ENCODE peak calls at places on chromosome 1, in eight cellular contexts. I, N, S, Q, G, D, L and Y are unnamed samples.

GRCh38 chr1:201085902-201086735 is 26.1 kb downstream of the CACNA1S start:
- DNase-seq in G (no peak), L (peak), N (no peak), Q (peak), D (peak), S (peak), I (peak), Y (no peak)

GRCh38 chr1:63190171-63190570 is 132.2 kb upstream of the FOXD3 start:
- DNase-seq in I (no peak), D (no peak), L (no peak), N (no peak), Q (no peak), G (no peak), S (no peak), Y (no peak)

GRCh38 chr1:15401391-15402055 is 8.2 kb upstream of the EFHD2 start:
- DNase-seq in Q (no peak), I (no peak), N (no peak), S (no peak), D (no peak), L (no peak), G (no peak), Y (no peak)

GRCh38 chr1:200206761-200207160 is 179.3 kb downstream of the NR5A2 start:
- DNase-seq in G (no peak), S (no peak), Q (no peak), N (no peak), I (no peak), D (no peak), L (no peak), Y (no peak)

GRCh38 chr1:50208296-50208695 is 99.6 kb downstream of the ELAVL4 start:
- DNase-seq in D (no peak), I (no peak), L (no peak), N (no peak), G (no peak), S (no peak), Q (no peak), Y (no peak)

GRCh38 chr1:109134423-109134822 is 20.5 kb downstream of the ELAPOR1 start:
- DNase-seq in N (no peak), Q (no peak), S (peak), I (no peak), G (no peak), L (no peak), D (peak), Y (no peak)

GRCh38 chr1:54259546-54259945 is 59.6 kb downstream of the MRPL37 start:
- DNase-seq in I (no peak), N (no peak), D (no peak), Q (peak), S (no peak), L (no peak), G (no peak), Y (no peak)

GRCh38 chr1:209697082-209697481 is 7.6 kb upstream of the HSD11B1 start:
- DNase-seq in L (no peak), S (no peak), D (no peak), I (no peak), G (no peak), N (no peak), Q (no peak), Y (no peak)

GRCh38 chr1:155983191-155984023 is 5.1 kb upstream of the ARHGEF2 start:
- DNase-seq in N (no peak), L (no peak), G (no peak), S (no peak), I (peak), Q (peak), D (no peak), Y (peak)

GRCh38 chr1:230167419-230167852 is 100.4 kb downstream of the GALNT2 start:
- DNase-seq in I (peak), S (peak), Q (peak), D (peak), G (no peak), N (peak), L (no peak), Y (no peak)

GRCh38 chr1:84757301-84757700 is 67.0 kb upstream of the SSX2IP start:
- DNase-seq in G (no peak), N (no peak), Q (no peak), D (no peak), L (no peak), I (peak), S (no peak), Y (no peak)

GRCh38 chr1:115757286-115757810 is 11.2 kb downstream of the CASQ2 start:
- DNase-seq in S (no peak), Q (no peak), N (no peak), D (no peak), I (no peak), G (no peak), L (no peak), Y (no peak)

GRCh38 chr1:88998716-88999115 is 6.3 kb upstream of the KYAT3 start:
- DNase-seq in Q (peak), D (no peak), S (no peak), I (peak), L (no peak), N (peak), G (no peak), Y (peak)

GRCh38 chr1:10901091-10901893 is 104.8 kb upstream of the CASZ1 start:
- DNase-seq in D (peak), S (no peak), N (no peak), I (no peak), Q (no peak), L (no peak), G (no peak), Y (no peak)